ENCODE peak calls at places on chromosome 1, in seven cellular contexts. One of them, this sample, is unnamed.

GRCh38 chr1:6864166-6864565 is 78.9 kb downstream of the CAMTA1 start:
- DNase-seq in RPMI8226: no peak
- DNase-seq in cardiac muscle cell: no peak
- DNase-seq in progenitor cell of endocrine pancreas: no peak
- DNase-seq in stimulated activated naive CD8-positive, alpha-beta T cell treated with anti-CD3 and anti-CD28 coated beads, Interleukin-15, amount 100 ng/mL, for 72 hours: no peak
- DNase-seq in brain microvascular endothelial cell: no peak
- DNase-seq in mucosa of descending colon: no peak
- DNase-seq in this sample: no peak

GRCh38 chr1:51661081-51661518 is 44.2 kb downstream of the OSBPL9 start:
- DNase-seq in cardiac muscle cell: peak
- DNase-seq in RPMI8226: no peak
- DNase-seq in progenitor cell of endocrine pancreas: no peak
- DNase-seq in mucosa of descending colon: no peak
- DNase-seq in stimulated activated naive CD8-positive, alpha-beta T cell treated with anti-CD3 and anti-CD28 coated beads, Interleukin-15, amount 100 ng/mL, for 72 hours: no peak
- DNase-seq in brain microvascular endothelial cell: peak
- DNase-seq in this sample: no peak

GRCh38 chr1:244224487-244225430 is 173.7 kb downstream of the ZBTB18 start:
- DNase-seq in stimulated activated naive CD8-positive, alpha-beta T cell treated with anti-CD3 and anti-CD28 coated beads, Interleukin-15, amount 100 ng/mL, for 72 hours: no peak
- DNase-seq in cardiac muscle cell: no peak
- DNase-seq in mucosa of descending colon: no peak
- DNase-seq in progenitor cell of endocrine pancreas: no peak
- DNase-seq in brain microvascular endothelial cell: no peak
- DNase-seq in RPMI8226: no peak
- DNase-seq in this sample: no peak

GRCh38 chr1:7558481-7558880 is 212.6 kb upstream of the VAMP3 start:
- DNase-seq in progenitor cell of endocrine pancreas: no peak
- DNase-seq in stimulated activated naive CD8-positive, alpha-beta T cell treated with anti-CD3 and anti-CD28 coated beads, Interleukin-15, amount 100 ng/mL, for 72 hours: no peak
- DNase-seq in brain microvascular endothelial cell: no peak
- DNase-seq in mucosa of descending colon: peak
- DNase-seq in RPMI8226: no peak
- DNase-seq in cardiac muscle cell: no peak
- DNase-seq in this sample: no peak

GRCh38 chr1:230867119-230867902 is 1.0 kb downstream of the C1orf198 start:
- DNase-seq in progenitor cell of endocrine pancreas: no peak
- DNase-seq in brain microvascular endothelial cell: no peak
- DNase-seq in RPMI8226: no peak
- DNase-seq in mucosa of descending colon: no peak
- DNase-seq in cardiac muscle cell: no peak
- DNase-seq in stimulated activated naive CD8-positive, alpha-beta T cell treated with anti-CD3 and anti-CD28 coated beads, Interleukin-15, amount 100 ng/mL, for 72 hours: no peak
- DNase-seq in this sample: no peak

GRCh38 chr1:168970945-168971799 is 135.3 kb upstream of the ATP1B1 start:
- DNase-seq in stimulated activated naive CD8-positive, alpha-beta T cell treated with anti-CD3 and anti-CD28 coated beads, Interleukin-15, amount 100 ng/mL, for 72 hours: no peak
- DNase-seq in cardiac muscle cell: no peak
- DNase-seq in brain microvascular endothelial cell: no peak
- DNase-seq in mucosa of descending colon: no peak
- DNase-seq in progenitor cell of endocrine pancreas: no peak
- DNase-seq in RPMI8226: no peak
- DNase-seq in this sample: no peak

GRCh38 chr1:15014521-15014920 is 139.0 kb upstream of the TMEM51 start:
- DNase-seq in stimulated activated naive CD8-positive, alpha-beta T cell treated with anti-CD3 and anti-CD28 coated beads, Interleukin-15, amount 100 ng/mL, for 72 hours: no peak
- DNase-seq in mucosa of descending colon: no peak
- DNase-seq in RPMI8226: no peak
- DNase-seq in progenitor cell of endocrine pancreas: no peak
- DNase-seq in cardiac muscle cell: no peak
- DNase-seq in brain microvascular endothelial cell: no peak
- DNase-seq in this sample: no peak

GRCh38 chr1:15704526-15705183 is 20.5 kb downstream of the PLEKHM2 start:
- DNase-seq in brain microvascular endothelial cell: no peak
- DNase-seq in progenitor cell of endocrine pancreas: no peak
- DNase-seq in RPMI8226: no peak
- DNase-seq in stimulated activated naive CD8-positive, alpha-beta T cell treated with anti-CD3 and anti-CD28 coated beads, Interleukin-15, amount 100 ng/mL, for 72 hours: no peak
- DNase-seq in cardiac muscle cell: no peak
- DNase-seq in mucosa of descending colon: no peak
- DNase-seq in this sample: no peak